ENCODE peak calls at places on chromosomes 11 and 22, in eight cellular contexts. X, Q, R, L, P, B, H and M are unnamed samples.

GRCh38 chr11:60314607-60315321 is 12.3 kb upstream of the MS4A6E start:
- DNase-seq in P (no peak), X (no peak), L (no peak), R (no peak), B (no peak), H (no peak), Q (no peak), M (no peak)

GRCh38 chr22:19753090-19753842 is 7.3 kb upstream of the TBX1 start:
- DNase-seq in Q (no peak), L (no peak), R (no peak), H (no peak), B (no peak), X (no peak), P (no peak), M (no peak)

GRCh38 chr11:116261616-116262015 is 511.2 kb downstream of the BUD13 start:
- DNase-seq in B (no peak), H (no peak), P (no peak), L (no peak), R (no peak), Q (no peak), X (no peak), M (no peak)

GRCh38 chr11:91293119-91293518 is 931.5 kb upstream of the FAT3 start:
- DNase-seq in Q (no peak), H (no peak), R (no peak), L (no peak), B (no peak), P (no peak), X (no peak), M (no peak)

GRCh38 chr11:9626778-9627394 is 37.0 kb upstream of the SWAP70 start:
- DNase-seq in R (no peak), H (no peak), B (no peak), P (no peak), Q (no peak), X (no peak), L (no peak), M (no peak)

GRCh38 chr11:75350743-75351540 is 519 bp downstream of the ARRB1 start:
- DNase-seq in Q (no peak), P (peak; percentile 33), H (no peak), X (no peak), L (no peak), B (peak; percentile 46), R (no peak), M (no peak)

GRCh38 chr11:86699036-86699791 is 26.8 kb upstream of the ME3 start:
- DNase-seq in R (no peak), X (no peak), L (no peak), P (peak; percentile 25), H (no peak), Q (no peak), B (no peak), M (no peak)

GRCh38 chr22:25760294-25760693 is 18.3 kb downstream of the MYO18B start:
- DNase-seq in P (no peak), R (no peak), H (no peak), Q (no peak), L (no peak), B (no peak), X (no peak), M (no peak)

GRCh38 chr11:76625787-76626186 is 44.8 kb downstream of the LRRC32 start:
- DNase-seq in P (no peak), L (no peak), R (no peak), Q (no peak), B (peak; percentile 5), X (no peak), H (no peak), M (no peak)

GRCh38 chr22:49439373-49439772 is 388.3 kb downstream of the BRD1 start:
- DNase-seq in L (no peak), R (no peak), X (no peak), B (no peak), H (no peak), P (no peak), Q (no peak), M (no peak)

GRCh38 chr11:29018631-29019030 is 910.4 kb downstream of the METTL15 start:
- DNase-seq in L (no peak), P (peak; percentile 90), H (no peak), Q (peak; percentile 63), X (no peak), R (peak; percentile 39), B (no peak), M (peak; percentile 57)

GRCh38 chr22:41022470-41023298 is 69.7 kb upstream of the EP300 start:
- DNase-seq in B (peak; percentile 86), P (peak; percentile 74), Q (peak; percentile 55), H (peak; percentile 87), R (peak; percentile 88), L (peak; percentile 77), X (peak; percentile 43), M (no peak)

GRCh38 chr11:85725510-85726258 is 39.7 kb upstream of the CCDC89 start:
- DNase-seq in R (peak; percentile 66), L (no peak), Q (peak; percentile 80), X (no peak), B (no peak), H (no peak), P (peak; percentile 99), M (peak; percentile 94)

GRCh38 chr11:10453261-10453660 is 1.8 kb upstream of the AMPD3 start:
- DNase-seq in H (no peak), X (no peak), B (no peak), R (no peak), L (no peak), Q (no peak), P (peak; percentile 24), M (no peak)

GRCh38 chr22:47154621-47155081 is 392.2 kb downstream of the TBC1D22A start:
- DNase-seq in B (no peak), X (no peak), P (peak; percentile 72), L (no peak), R (no peak), H (no peak), Q (peak; percentile 39), M (peak; percentile 5)

GRCh38 chr11:27055065-27055682 is 14.6 kb downstream of the BBOX1 start:
- DNase-seq in H (no peak), Q (peak; percentile 36), B (no peak), X (no peak), L (no peak), P (peak; percentile 68), R (no peak), M (no peak)

GRCh38 chr11:110000858-110001257 is 92.3 kb upstream of the ZC3H12C start:
- DNase-seq in B (no peak), Q (no peak), P (no peak), R (no peak), X (no peak), H (no peak), L (no peak), M (no peak)

GRCh38 chr11:14232652-14233051 is 126.3 kb downstream of the RRAS2 start:
- DNase-seq in X (no peak), L (no peak), R (no peak), Q (no peak), H (no peak), P (peak; percentile 14), B (no peak), M (no peak)

GRCh38 chr11:26377619-26378018 is 45.7 kb downstream of the ANO3 start:
- DNase-seq in H (no peak), X (no peak), B (no peak), L (no peak), R (no peak), P (no peak), Q (no peak), M (no peak)

GRCh38 chr22:27800250-27801131 is 1.1 kb downstream of the MN1 start:
- DNase-seq in X (no peak), H (no peak), B (no peak), Q (no peak), R (no peak), P (no peak), L (no peak), M (no peak)

GRCh38 chr11:125886997-125887372 is 483 bp upstream of the HYLS1 start:
- DNase-seq in B (peak; percentile 73), L (peak; percentile 32), X (no peak), H (peak; percentile 53), P (peak; percentile 63), Q (no peak), R (no peak), M (no peak)

GRCh38 chr11:65537620-65538231 is 12.8 kb downstream of the SCYL1 start:
- DNase-seq in L (no peak), P (no peak), B (no peak), Q (no peak), R (no peak), X (no peak), H (no peak), M (no peak)

GRCh38 chr11:86748296-86748695 is 52.0 kb upstream of the PRSS23 start:
- DNase-seq in L (no peak), R (no peak), H (no peak), B (no peak), P (no peak), X (no peak), Q (no peak), M (no peak)

GRCh38 chr22:36951746-36952145 is 38.3 kb downstream of the CSF2RB start:
- DNase-seq in X (no peak), P (no peak), Q (no peak), B (no peak), R (no peak), L (no peak), H (no peak), M (no peak)

GRCh38 chr11:102886999-102887398 is 12.2 kb upstream of the MMP12 start:
- DNase-seq in P (no peak), X (no peak), L (no peak), B (no peak), Q (peak; percentile 74), H (no peak), R (no peak), M (no peak)

GRCh38 chr11:8149726-8150125 is 19.1 kb downstream of the RIC3 start:
- DNase-seq in Q (no peak), P (no peak), B (no peak), L (no peak), H (no peak), R (no peak), X (no peak), M (no peak)